ENCODE peak calls at places on chromosome 15, in seven cellular contexts. M, L, H, A, R, Y and F are unnamed samples. For H4K20me1, the result is how much of the 10 kb centered on the place peaks cover.

GRCh38 chr15:62847900-62848489 is 194.6 kb upstream of the TPM1 start:
- DNase-seq in Y (peak), M (peak), H (peak), R (peak), A (peak), L (peak), F (no peak)

GRCh38 chr15:63583027-63583426 is 14.2 kb upstream of the FBXL22 start:
- DNase-seq in M (no peak), L (no peak), Y (peak), H (peak), A (peak), R (no peak), F (no peak)

GRCh38 chr15:27744651-27745050 is 354.5 kb downstream of the OCA2 start:
- DNase-seq in Y (peak), L (no peak), R (no peak), H (no peak), M (no peak), A (no peak), F (no peak)

GRCh38 chr15:60569596-60569995 is 90.7 kb upstream of the ICE2 start:
- DNase-seq in L (no peak), A (no peak), M (no peak), R (no peak), Y (no peak), H (no peak), F (no peak)

GRCh38 chr15:22952826-22953579 is 27.2 kb downstream of the CYFIP1 start:
- DNase-seq in M (no peak), A (no peak), L (no peak), H (no peak), Y (no peak), R (no peak), F (no peak)

GRCh38 chr15:35166730-35167359 is 81.8 kb upstream of the NANOGP8 start:
- DNase-seq in R (no peak), Y (no peak), M (no peak), L (peak), H (no peak), A (no peak), F (no peak)

GRCh38 chr15:57284535-57284934 is 91.8 kb upstream of the CGNL1 start:
- DNase-seq in R (no peak), Y (no peak), H (no peak), A (no peak), L (no peak), M (peak), F (no peak)

GRCh38 chr15:40333922-40334492 is 6.7 kb downstream of the CCDC9B start:
- DNase-seq in M (peak), L (peak), Y (peak), A (no peak), R (peak), H (no peak), F (no peak)

GRCh38 chr15:36832792-36833191 is 253.4 kb downstream of the CDIN1 start:
- DNase-seq in L (no peak), H (no peak), A (no peak), R (no peak), Y (no peak), M (no peak), F (no peak)

GRCh38 chr15:78195735-78196201 is 38.6 kb downstream of the ACSBG1 start:
- DNase-seq in H (peak), M (peak), L (peak), R (peak), A (peak), Y (no peak), F (no peak)

GRCh38 chr15:78069630-78070029 is 7.9 kb downstream of the TBC1D2B start:
- DNase-seq in H (no peak), R (no peak), M (peak), L (no peak), Y (no peak), A (no peak), F (no peak)

GRCh38 chr15:83285979-83286553 is 1.6 kb upstream of the BNC1 start:
- DNase-seq in H (peak), Y (peak), M (no peak), R (peak), L (peak), A (peak), F (peak)

GRCh38 chr15:55683366-55683765 is 59.6 kb downstream of the PRTG start:
- DNase-seq in H (no peak), R (no peak), L (no peak), M (no peak), A (no peak), Y (peak), F (no peak)

GRCh38 chr15:33148129-33148850 is 46.2 kb downstream of the FMN1 start:
- DNase-seq in R (no peak), H (no peak), Y (no peak), M (no peak), L (no peak), A (no peak), F (no peak)

GRCh38 chr15:44490628-44491027 is 46.3 kb upstream of the EIF3J start:
- DNase-seq in Y (peak), M (no peak), H (peak), R (no peak), L (no peak), A (peak), F (no peak)

GRCh38 chr15:98657721-98658120 is 9.4 kb downstream of the IGF1R start:
- DNase-seq in L (no peak), Y (peak), M (no peak), H (no peak), A (peak), R (no peak), F (no peak)

GRCh38 chr15:36527512-36528162 is 51.8 kb upstream of the CDIN1 start:
- DNase-seq in R (no peak), L (no peak), H (no peak), M (no peak), A (no peak), Y (peak), F (no peak)

GRCh38 chr15:86002444-86002843 is 77.2 kb upstream of the AGBL1 start:
- DNase-seq in L (no peak), R (no peak), M (no peak), H (no peak), A (peak), Y (peak), F (no peak)

GRCh38 chr15:63826513-63826912 is 7.2 kb downstream of the HERC1 start:
- DNase-seq in M (peak), R (peak), Y (no peak), A (no peak), H (peak), L (no peak), F (no peak)

GRCh38 chr15:38652998-38653397 is 88.4 kb upstream of the RASGRP1 start:
- DNase-seq in A (no peak), H (no peak), M (peak), Y (no peak), R (no peak), L (no peak), F (no peak)

DNA sequence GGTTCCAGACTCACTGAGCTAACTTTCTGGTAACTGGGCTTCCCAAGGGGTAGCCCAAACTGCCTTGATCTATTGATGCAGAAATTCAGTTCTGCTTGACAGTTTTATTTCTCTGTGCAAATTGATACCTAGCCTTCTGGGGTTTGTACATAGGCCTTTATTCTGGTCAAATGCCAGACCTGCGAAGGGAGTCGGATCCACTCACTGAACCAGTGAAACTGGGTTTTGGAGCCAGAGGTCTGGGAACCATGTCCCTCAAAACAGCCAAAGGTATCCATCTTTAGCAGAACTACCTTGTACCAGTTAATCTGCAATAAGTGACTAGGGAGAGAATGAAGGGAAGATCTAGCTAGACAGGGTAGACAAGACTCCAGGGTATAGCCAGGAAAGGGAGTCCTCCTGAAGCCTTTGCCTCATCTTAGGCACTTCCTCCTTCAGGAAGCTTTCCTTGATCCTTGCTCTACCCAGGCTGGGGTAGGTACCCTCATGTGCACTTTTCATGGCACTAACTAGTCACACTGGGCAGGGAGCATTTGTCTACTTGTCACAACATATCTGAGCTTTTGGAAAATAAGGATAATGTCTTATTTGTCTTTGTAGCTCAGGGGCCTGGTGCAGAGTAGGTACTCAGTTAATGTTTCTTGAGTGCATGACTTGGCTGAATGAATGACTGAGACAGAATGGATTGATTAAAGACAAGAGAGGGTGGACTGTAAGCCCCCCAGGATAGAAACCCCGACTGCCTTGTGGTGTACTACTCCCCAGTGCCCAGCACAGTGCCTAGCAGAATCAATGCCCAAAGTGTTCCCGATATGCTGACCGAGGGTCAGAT is 1.4 kb upstream of the SNX33 start:
- DNase-seq in A (no peak), Y (no peak), H (no peak), L (no peak), R (no peak), M (no peak), F (no peak)
- H2AFZ ChIP-seq in A (peak), Y (peak), H (peak), L (peak), R (peak), M (no peak), F (no peak)

GRCh38 chr15:71853543-71853942 is 43.2 kb downstream of the NR2E3 start:
- DNase-seq in H (no peak), M (no peak), A (no peak), R (no peak), L (no peak), Y (no peak), F (no peak)
- H4K20me1 ChIP-seq in H (under half), M (under half), A (under half), R (under half), L (under half), Y (under half), F (under half)

DNA sequence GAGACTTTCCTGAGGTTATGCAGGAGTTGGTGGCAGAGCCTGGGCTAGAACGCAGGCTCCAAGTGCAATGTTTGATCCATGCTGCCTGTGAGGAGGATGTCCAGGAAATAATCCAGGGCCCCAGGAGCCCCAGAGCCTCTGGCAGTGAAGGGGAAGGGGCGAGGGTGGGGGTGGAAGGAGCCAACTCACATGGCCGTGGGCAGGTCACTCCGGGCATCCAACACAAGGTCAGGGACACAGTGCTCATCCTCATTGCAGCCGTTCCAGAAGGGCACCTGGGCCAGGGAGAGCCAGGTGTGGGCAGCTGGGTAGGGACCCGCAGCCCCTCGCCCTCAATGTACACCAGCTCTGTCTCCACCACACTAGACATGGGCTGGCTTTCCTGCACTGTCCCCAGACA is 43.7 kb downstream of the FEM1B start:
- DNase-seq in Y (no peak), L (no peak), A (no peak), M (no peak), H (no peak), R (no peak), F (no peak)
- H2AFZ ChIP-seq in Y (no peak), L (no peak), A (no peak), M (no peak), H (no peak), R (no peak), F (no peak)

DNA sequence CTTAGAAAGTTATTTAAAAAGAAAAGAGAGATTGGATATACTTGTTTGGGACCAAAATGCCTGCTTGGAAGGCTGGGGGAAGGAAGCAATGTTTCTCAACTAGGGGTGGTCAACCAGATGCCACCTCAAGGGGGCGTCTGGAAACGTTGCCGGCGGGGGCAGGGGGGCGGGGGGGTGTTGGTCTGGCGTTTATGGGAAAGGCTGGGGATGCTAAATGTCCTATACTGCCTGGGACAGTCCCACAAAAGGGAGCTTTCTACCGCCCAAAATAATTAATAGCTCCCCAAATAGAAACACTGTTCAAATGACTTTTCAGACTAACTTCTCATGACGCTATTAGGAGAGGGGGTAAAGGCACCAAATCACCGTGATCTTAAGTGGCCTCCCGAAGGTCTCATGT is 2.2 kb downstream of the POLG start:
- DNase-seq in H (peak), Y (no peak), R (peak), L (no peak), M (peak), A (no peak), F (no peak)
- H4K20me1 ChIP-seq in H (under half), Y (half or more), R (under half), L (under half), M (under half), A (under half), F (under half)

DNA sequence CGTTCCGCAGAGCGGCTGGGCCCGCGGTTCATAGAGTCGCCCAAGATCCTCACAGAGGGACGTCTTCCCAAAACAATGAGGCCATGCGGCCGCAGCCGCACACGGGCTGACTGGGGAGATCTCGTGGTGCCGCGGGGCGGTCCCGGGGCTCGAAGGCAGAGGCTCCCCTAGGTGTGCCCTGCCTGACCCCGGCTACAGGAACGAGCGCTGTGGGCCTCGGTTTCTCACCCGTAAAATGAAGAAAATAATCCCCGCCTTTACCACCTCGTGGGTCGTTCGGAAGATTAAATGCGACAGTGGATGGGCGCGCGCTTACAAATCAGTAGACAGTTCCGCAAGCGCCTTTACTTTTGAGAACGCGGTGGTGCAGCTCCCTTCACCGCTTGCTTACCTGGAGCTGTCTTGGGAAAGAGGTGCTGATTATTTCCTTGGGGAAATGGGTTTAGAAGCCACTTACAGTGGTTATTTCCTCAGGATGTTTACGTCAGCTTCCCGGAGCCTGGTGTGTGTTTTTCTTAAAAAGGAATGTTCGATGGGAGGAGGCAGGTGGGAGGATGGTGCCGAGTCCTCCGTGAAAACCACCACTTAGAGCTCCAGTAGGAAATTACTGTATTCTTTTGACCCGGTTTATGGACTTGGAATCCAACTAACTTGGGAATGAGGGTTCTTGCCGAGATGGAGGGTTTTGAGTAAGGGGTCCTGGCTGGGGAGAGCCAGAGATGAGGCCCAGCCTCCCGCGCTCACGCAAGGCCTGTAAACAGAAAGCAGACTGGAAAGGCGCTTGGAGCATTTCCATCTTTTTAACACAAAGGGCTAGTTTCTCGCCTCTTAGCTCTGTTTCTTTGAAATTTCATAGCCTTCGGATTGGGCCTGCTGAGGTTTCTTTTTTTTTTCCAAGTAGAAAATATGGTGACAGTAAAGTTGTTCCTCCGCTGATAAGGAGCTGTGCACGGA is 2.0 kb upstream of the MEX3B start:
- DNase-seq in A (peak), M (no peak), Y (peak), H (no peak), L (peak), R (peak), F (no peak)
- H2AFZ ChIP-seq in A (peak), M (peak), Y (peak), H (peak), L (peak), R (peak), F (peak)

GRCh38 chr15:49372366-49372765 is 50.7 kb upstream of the FGF7 start:
- DNase-seq in H (no peak), Y (no peak), A (no peak), L (no peak), R (no peak), M (no peak), F (no peak)

GRCh38 chr15:49361370-49361769 is 61.7 kb upstream of the FGF7 start:
- DNase-seq in Y (no peak), H (no peak), M (no peak), L (no peak), A (no peak), R (no peak), F (no peak)

GRCh38 chr15:49370782-49371181 is 52.3 kb upstream of the FGF7 start:
- DNase-seq in R (peak), H (peak), Y (no peak), L (no peak), A (no peak), M (peak), F (no peak)

GRCh38 chr15:49366496-49366895 is 56.5 kb upstream of the FGF7 start:
- DNase-seq in H (no peak), L (no peak), Y (no peak), M (no peak), R (no peak), A (no peak), F (no peak)
- H4K20me1 ChIP-seq in H (under half), L (under half), Y (under half), M (under half), R (under half), A (under half), F (under half)